ENCODE peak calls at places on chromosomes 13 and 19, in five cellular contexts. One of them, this sample, is unnamed. For H3K4me1, the result is how much of the 10 kb centered on the place peaks cover.

GRCh38 chr13:105159794-105160193 is 1375.7 kb downstream of the EFNB2 start:
- DNase-seq in heart left ventricle: no peak
- DNase-seq in PC-9: no peak
- DNase-seq in IMR-90: no peak
- DNase-seq in stomach: no peak
- DNase-seq in this sample: no peak

GRCh38 chr19:16258440-16258903 is 60.8 kb downstream of the AP1M1 start:
- DNase-seq in heart left ventricle: peak
- DNase-seq in PC-9: no peak
- DNase-seq in IMR-90: no peak
- DNase-seq in stomach: peak
- DNase-seq in this sample: peak

GRCh38 chr13:59064042-59064441 is 1099.7 kb downstream of the DIAPH3 start:
- DNase-seq in heart left ventricle: no peak
- DNase-seq in PC-9: no peak
- DNase-seq in IMR-90: no peak
- DNase-seq in stomach: no peak
- DNase-seq in this sample: no peak

GRCh38 chr19:28960986-28961705 is 251.8 kb downstream of the UQCRFS1 start:
- DNase-seq in heart left ventricle: no peak
- DNase-seq in PC-9: no peak
- DNase-seq in IMR-90: peak
- DNase-seq in stomach: no peak
- DNase-seq in this sample: no peak

GRCh38 chr13:107730835-107731234 is 484.5 kb downstream of the LIG4 start:
- DNase-seq in heart left ventricle: no peak
- DNase-seq in PC-9: no peak
- DNase-seq in IMR-90: peak
- DNase-seq in stomach: no peak
- DNase-seq in this sample: no peak

GRCh38 chr19:56837892-56838679 is 2.4 kb downstream of the PEG3 start:
- DNase-seq in heart left ventricle: peak
- DNase-seq in PC-9: no peak
- DNase-seq in IMR-90: no peak
- DNase-seq in stomach: no peak
- DNase-seq in this sample: peak

GRCh38 chr19:33613601-33614000 is 8.2 kb upstream of the CHST8 start:
- DNase-seq in heart left ventricle: no peak
- DNase-seq in PC-9: no peak
- DNase-seq in IMR-90: no peak
- DNase-seq in stomach: no peak
- DNase-seq in this sample: no peak

GRCh38 chr19:42228640-42229039 is 8.5 kb downstream of the ZNF526 start:
- DNase-seq in heart left ventricle: no peak
- DNase-seq in PC-9: no peak
- DNase-seq in IMR-90: no peak
- DNase-seq in stomach: no peak
- DNase-seq in this sample: no peak

GRCh38 chr19:15294591-15294990 is 37.7 kb downstream of the BRD4 start:
- DNase-seq in heart left ventricle: peak
- DNase-seq in PC-9: no peak
- DNase-seq in IMR-90: no peak
- DNase-seq in stomach: no peak
- DNase-seq in this sample: no peak

GRCh38 chr19:52716578-52716977 is 18.3 kb downstream of the ZNF611 start:
- DNase-seq in heart left ventricle: no peak
- DNase-seq in PC-9: no peak
- DNase-seq in IMR-90: no peak
- DNase-seq in stomach: no peak
- DNase-seq in this sample: no peak

GRCh38 chr13:100440756-100441421 is 147.7 kb downstream of the GGACT start:
- DNase-seq in heart left ventricle: no peak
- DNase-seq in PC-9: no peak
- DNase-seq in IMR-90: peak
- DNase-seq in stomach: no peak
- DNase-seq in this sample: no peak

GRCh38 chr19:33804021-33804799 is 7.5 kb downstream of the KCTD15 start:
- DNase-seq in heart left ventricle: peak
- DNase-seq in PC-9: peak
- DNase-seq in IMR-90: peak
- DNase-seq in stomach: peak
- DNase-seq in this sample: no peak

GRCh38 chr13:75360170-75360569 is 121.8 kb downstream of the TBC1D4 start:
- DNase-seq in heart left ventricle: no peak
- DNase-seq in PC-9: no peak
- DNase-seq in IMR-90: no peak
- DNase-seq in stomach: no peak
- DNase-seq in this sample: no peak
- H3K4me1 ChIP-seq in heart left ventricle: under half
- H3K4me1 ChIP-seq in PC-9: under half
- H3K4me1 ChIP-seq in IMR-90: under half
- H3K4me1 ChIP-seq in stomach: under half
- H3K4me1 ChIP-seq in this sample: under half

DNA sequence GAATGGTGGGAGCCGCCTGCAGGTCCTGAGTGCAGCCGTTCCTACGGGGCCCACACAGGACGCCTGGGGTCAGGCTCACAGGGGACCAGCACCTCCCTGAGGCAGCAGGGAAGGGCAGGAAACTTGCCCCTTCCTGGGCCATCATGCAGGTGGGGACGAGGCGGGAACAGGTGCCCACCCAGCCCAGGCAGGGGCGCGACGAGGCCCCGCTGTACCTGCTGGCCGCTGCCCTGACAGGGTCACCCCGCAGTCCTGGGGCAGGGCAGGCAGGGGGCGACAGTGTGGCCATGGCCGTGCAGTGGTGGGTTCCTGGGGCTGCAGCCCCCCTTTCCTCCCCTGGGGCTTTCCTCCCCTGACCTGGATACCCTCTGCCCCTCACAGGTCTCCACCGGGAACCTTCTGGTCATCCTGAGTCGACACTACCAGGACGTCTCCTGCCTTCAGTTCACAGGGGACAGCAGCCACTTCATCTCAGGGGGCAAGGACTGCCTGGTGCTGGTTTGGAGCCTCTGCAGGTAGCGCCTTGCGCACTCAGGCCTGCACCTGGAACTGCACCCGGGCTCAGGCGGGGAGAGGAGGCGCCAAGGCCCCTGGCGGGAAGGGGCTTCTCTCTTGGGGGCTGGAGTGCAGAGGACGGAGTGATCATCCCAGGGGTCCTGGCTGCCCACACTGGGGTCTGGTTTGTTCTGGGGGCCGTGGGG is 5.4 kb downstream of the WDR18 start:
- DNase-seq in heart left ventricle: no peak
- DNase-seq in PC-9: no peak
- DNase-seq in IMR-90: no peak
- DNase-seq in stomach: no peak
- DNase-seq in this sample: no peak
- TF ChIP-seq CTCF in heart left ventricle: no peak
- TF ChIP-seq CTCF in PC-9: peak
- TF ChIP-seq CTCF in IMR-90: peak
- TF ChIP-seq CTCF in stomach: no peak
- TF ChIP-seq CTCF in this sample: no peak

GRCh38 chr13:33134213-33134612 is 118.0 kb downstream of the KL start:
- DNase-seq in heart left ventricle: no peak
- DNase-seq in PC-9: no peak
- DNase-seq in IMR-90: no peak
- DNase-seq in stomach: no peak
- DNase-seq in this sample: no peak
- H3K4me1 ChIP-seq in heart left ventricle: under half
- H3K4me1 ChIP-seq in PC-9: under half
- H3K4me1 ChIP-seq in IMR-90: under half
- H3K4me1 ChIP-seq in stomach: under half
- H3K4me1 ChIP-seq in this sample: under half

GRCh38 chr19:480016-480855 is 16.1 kb upstream of the MADCAM1 start:
- DNase-seq in heart left ventricle: peak
- DNase-seq in PC-9: peak
- DNase-seq in IMR-90: no peak
- DNase-seq in stomach: peak
- DNase-seq in this sample: peak
- TF ChIP-seq CTCF in heart left ventricle: peak
- TF ChIP-seq CTCF in PC-9: peak
- TF ChIP-seq CTCF in IMR-90: peak
- TF ChIP-seq CTCF in stomach: peak
- TF ChIP-seq CTCF in this sample: peak

GRCh38 chr13:51333826-51334225 is 5.7 kb upstream of the SERPINE3 start:
- DNase-seq in heart left ventricle: no peak
- DNase-seq in PC-9: no peak
- DNase-seq in IMR-90: no peak
- DNase-seq in stomach: no peak
- DNase-seq in this sample: no peak
- H3K4me1 ChIP-seq in heart left ventricle: under half
- H3K4me1 ChIP-seq in PC-9: under half
- H3K4me1 ChIP-seq in IMR-90: under half
- H3K4me1 ChIP-seq in stomach: under half
- H3K4me1 ChIP-seq in this sample: under half

DNA sequence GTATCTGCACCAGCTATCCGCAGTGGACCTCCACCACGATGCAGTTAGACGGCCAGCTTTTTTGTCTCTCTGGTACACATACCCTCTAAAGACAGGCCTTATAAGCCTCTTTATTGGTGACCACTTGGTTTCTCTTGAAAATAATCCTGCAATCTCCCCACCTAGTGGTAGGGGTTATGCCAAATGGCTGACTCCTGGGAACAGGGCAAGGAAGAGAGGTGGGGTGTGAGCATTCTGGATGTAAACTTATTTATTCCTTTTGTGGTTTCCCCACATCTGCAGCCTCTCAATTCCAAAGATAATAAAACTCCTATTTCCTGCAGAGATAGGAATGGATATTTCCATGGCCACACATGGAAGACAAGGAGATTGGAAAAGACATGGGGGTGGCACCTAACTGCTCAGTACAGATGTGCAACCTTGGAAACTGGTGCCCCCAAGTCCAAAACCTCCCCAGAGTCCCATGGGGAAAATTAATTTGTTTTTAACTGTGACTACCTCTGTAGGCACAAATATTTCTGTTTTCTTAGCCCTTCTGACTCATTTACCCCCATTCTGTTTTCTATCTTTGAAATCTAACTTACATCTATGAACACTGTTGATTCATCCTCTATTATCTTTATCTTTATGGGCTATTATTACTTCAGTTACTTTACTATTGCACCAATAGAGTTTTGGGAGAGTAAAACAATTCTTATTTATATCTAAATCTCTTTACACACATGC is 112.7 kb upstream of the TSHZ3 start:
- DNase-seq in heart left ventricle: no peak
- DNase-seq in PC-9: no peak
- DNase-seq in IMR-90: no peak
- DNase-seq in stomach: no peak
- DNase-seq in this sample: no peak
- TF ChIP-seq CTCF in heart left ventricle: no peak
- TF ChIP-seq CTCF in PC-9: no peak
- TF ChIP-seq CTCF in IMR-90: no peak
- TF ChIP-seq CTCF in stomach: no peak
- TF ChIP-seq CTCF in this sample: no peak